ENCODE peak calls at places on chromosome 2, in five cellular contexts. A, S, P, W and X are unnamed samples.

GRCh38 chr2:234980476-234981187 is 28.8 kb downstream of the SH3BP4 start:
- DNase-seq in W (no peak), A (no peak), S (no peak), P (no peak), X (no peak)

GRCh38 chr2:125471963-125472362 is 1184.0 kb upstream of the GYPC start:
- DNase-seq in P (peak; percentile 11), S (no peak), W (no peak), A (no peak), X (no peak)

GRCh38 chr2:215530191-215530968 is 94.5 kb upstream of the FN1 start:
- DNase-seq in S (no peak), A (no peak), W (no peak), P (no peak), X (no peak)

GRCh38 chr2:45904931-45905642 is 253.6 kb downstream of the PRKCE start:
- DNase-seq in P (no peak), A (no peak), W (no peak), S (no peak), X (no peak)

GRCh38 chr2:202067589-202067988 is 5.5 kb upstream of the KIAA2012 start:
- DNase-seq in P (no peak), A (no peak), S (no peak), W (no peak), X (no peak)

GRCh38 chr2:38375711-38376345 is 1.2 kb downstream of the ATL2 start:
- DNase-seq in P (no peak), W (peak; percentile 74), S (no peak), A (peak; percentile 57), X (no peak)

GRCh38 chr2:10404324-10405143 is 43.6 kb downstream of the ODC1 start:
- DNase-seq in P (no peak), A (no peak), S (peak; percentile 88), W (no peak), X (no peak)

GRCh38 chr2:151437630-151438029 is 27.9 kb downstream of the RIF1 start:
- DNase-seq in P (peak; percentile 22), S (no peak), W (no peak), A (no peak), X (no peak)

GRCh38 chr2:129748653-129749052 is 230.8 kb upstream of the RAB6C start:
- DNase-seq in P (no peak), S (no peak), A (no peak), W (no peak), X (no peak)

GRCh38 chr2:134300585-134300984 is 46.7 kb downstream of the MGAT5 start:
- DNase-seq in S (no peak), W (no peak), P (no peak), A (no peak), X (no peak)

GRCh38 chr2:101697794-101698418 is 399 bp downstream of the MAP4K4 start:
- DNase-seq in W (peak; percentile 50), P (peak; percentile 30), A (no peak), S (no peak), X (no peak)

GRCh38 chr2:120472031-120472430 is 126.1 kb downstream of the INHBB start:
- DNase-seq in S (no peak), A (no peak), W (peak; percentile 7), P (no peak), X (no peak)

DNA sequence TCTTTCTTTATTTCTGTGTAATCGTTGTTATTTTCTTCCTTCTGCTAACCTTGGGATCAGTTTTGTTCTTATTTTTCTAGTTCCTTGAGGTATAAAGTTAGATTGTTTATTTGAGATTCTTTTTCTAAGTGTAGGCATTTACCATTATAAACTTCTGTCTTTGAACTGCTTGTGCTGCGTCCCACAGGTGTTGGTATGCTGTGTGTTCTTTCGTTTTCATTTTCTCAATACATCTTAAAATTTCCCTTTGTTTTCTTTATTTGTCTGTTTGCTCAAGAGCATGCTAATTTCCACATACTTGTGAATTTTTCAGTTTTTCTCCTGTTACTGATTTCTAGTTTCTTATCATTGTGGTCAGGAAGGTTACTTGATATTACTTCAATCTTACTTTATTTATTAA is 873.8 kb upstream of the GCFC2 start:
- DNase-seq in A (no peak), P (no peak), S (no peak), W (no peak), X (no peak)
- H3K4me3 ChIP-seq in A (no peak overlapping the region), P (no peak overlapping the region), S (no peak overlapping the region), W (no peak overlapping the region), X (no peak overlapping the region)

GRCh38 chr2:153388246-153388645 is 90.3 kb downstream of the RPRM start:
- DNase-seq in W (no peak), P (no peak), S (no peak), A (no peak), X (no peak)
- H3K4me3 ChIP-seq in W (no peak overlapping the region), P (no peak overlapping the region), S (no peak overlapping the region), A (no peak overlapping the region), X (no peak overlapping the region)

GRCh38 chr2:176280156-176280555 is 10.9 kb downstream of the MTX2 start:
- DNase-seq in S (no peak), W (no peak), P (no peak), A (no peak), X (no peak)

GRCh38 chr2:176283669-176284068 is 14.4 kb downstream of the MTX2 start:
- DNase-seq in P (no peak), A (no peak), S (no peak), W (no peak), X (no peak)

GRCh38 chr2:176281267-176281666 is 12.0 kb downstream of the MTX2 start:
- DNase-seq in A (no peak), S (no peak), W (no peak), P (no peak), X (no peak)

GRCh38 chr2:176283268-176283667 is 14.0 kb downstream of the MTX2 start:
- DNase-seq in S (no peak), A (no peak), P (no peak), W (no peak), X (no peak)

DNA sequence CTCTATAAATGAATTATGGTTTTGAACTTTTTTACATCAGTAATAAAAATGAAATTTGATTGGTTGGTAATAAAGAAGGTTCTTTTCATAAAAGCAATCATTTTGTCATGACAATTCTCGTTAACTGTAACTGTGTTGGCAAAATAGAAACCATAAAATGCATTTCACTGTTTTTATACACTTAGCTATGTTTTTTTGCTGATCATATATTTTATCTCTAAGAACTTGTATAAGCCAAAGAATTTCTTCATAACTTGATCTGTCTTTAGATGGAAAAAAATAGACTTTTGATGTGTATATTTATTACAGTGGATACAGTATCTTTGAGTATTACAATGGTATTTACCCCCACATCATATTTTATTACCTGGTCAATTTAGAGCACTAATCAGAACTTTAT is 9.7 kb downstream of the MTX2 start:
- DNase-seq in A (no peak), W (no peak), P (no peak), S (no peak), X (no peak)
- H3K4me3 ChIP-seq in A (no peak overlapping the region), W (no peak overlapping the region), P (no peak overlapping the region), S (no peak overlapping the region), X (no peak overlapping the region)

DNA sequence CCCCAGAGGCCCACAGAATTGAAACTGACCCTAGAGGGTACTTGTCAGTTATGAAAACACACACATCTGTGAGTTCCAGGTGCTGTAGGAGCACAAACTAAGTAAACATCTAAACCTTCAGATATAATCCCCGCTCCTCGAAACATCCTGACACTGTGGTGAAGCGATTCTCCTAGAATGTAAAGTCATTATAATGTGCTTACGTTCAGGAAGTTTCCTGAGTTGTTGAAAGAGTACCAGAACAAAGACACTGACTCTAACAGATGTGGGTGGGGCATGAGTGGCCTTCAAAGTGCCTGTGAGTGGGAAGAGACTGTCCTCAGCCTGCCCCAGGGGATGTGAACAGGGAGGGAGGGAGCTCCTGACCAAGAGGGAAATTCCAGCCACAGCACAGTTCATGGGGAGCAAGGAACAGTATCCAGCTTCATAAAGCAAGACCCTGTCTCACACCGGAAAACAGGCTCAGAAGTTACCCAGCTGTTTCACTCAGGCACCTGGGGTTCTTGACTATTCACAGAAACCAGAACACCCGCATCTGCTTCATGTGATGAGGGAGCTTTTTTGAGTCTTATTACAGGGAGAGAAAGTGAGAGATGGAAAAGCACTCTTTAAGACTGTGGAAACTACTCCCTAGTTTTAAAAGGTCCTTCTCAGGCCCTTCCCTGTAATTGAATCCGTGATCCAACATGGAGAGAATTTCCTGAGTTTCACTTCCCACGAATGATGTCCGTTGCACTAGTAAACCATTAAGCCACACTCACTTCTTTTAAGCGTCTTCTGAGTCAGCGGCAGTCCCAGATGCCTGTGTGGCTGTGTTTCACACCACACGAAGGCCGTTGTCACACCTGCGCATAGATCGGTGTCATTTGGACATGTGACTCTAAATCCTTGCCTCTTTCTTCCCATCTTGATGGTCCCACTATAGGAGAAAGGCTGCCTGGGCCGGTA is 88.6 kb upstream of the EML6 start:
- DNase-seq in W (peak; percentile 52), P (peak; percentile 74), S (no peak), A (peak; percentile 61), X (no peak)
- H3K4me3 ChIP-seq in W (no peak overlapping the region), P (no peak overlapping the region), S (peak overlapping the region; percentile 38), A (peak overlapping the region; percentile 11), X (no peak overlapping the region)